ENCODE peak calls at places on chromosomes 7 and 10, in seven cellular contexts. O is HCT116, E is esophagus squamous epithelium, V is uterus, F is endothelial cell of umbilical vein, T is NB4, P is spleen. N is an unnamed sample.

GRCh38 chr10:124299726-124300125 is 119.0 kb downstream of the OAT start:
- DNase-seq in E (no peak), T (no peak), V (no peak), O (no peak), P (no peak), F (no peak), N (no peak)

GRCh38 chr7:150409300-150410030 is 30.3 kb downstream of the ZNF775 start:
- DNase-seq in P (no peak), T (no peak), O (no peak), V (no peak), E (no peak), F (no peak), N (no peak)

GRCh38 chr10:100391163-100392002 is 44.4 kb downstream of the SCD start:
- DNase-seq in P (no peak), F (no peak), V (no peak), T (no peak), E (no peak), O (no peak), N (no peak)

GRCh38 chr10:126247454-126247975 is 140.8 kb downstream of the ADAM12 start:
- DNase-seq in F (peak), P (no peak), V (peak), O (no peak), E (no peak), T (no peak), N (no peak)

GRCh38 chr10:124566981-124567835 is 105.6 kb downstream of the LHPP start:
- DNase-seq in E (no peak), V (no peak), O (no peak), T (no peak), F (no peak), P (peak), N (no peak)

GRCh38 chr10:7354330-7355047 is 56.3 kb downstream of the SFMBT2 start:
- DNase-seq in O (no peak), E (no peak), P (no peak), F (no peak), V (no peak), T (peak), N (no peak)

GRCh38 chr7:91156326-91156725 is 107.9 kb upstream of the FZD1 start:
- DNase-seq in E (no peak), V (no peak), O (no peak), F (no peak), T (no peak), P (no peak), N (no peak)

GRCh38 chr7:134690016-134690415 is 43.4 kb downstream of the BPGM start:
- DNase-seq in V (no peak), F (peak), P (no peak), T (peak), E (no peak), O (no peak), N (no peak)

GRCh38 chr7:110918949-110919548 is 171.9 kb upstream of the LRRN3 start:
- DNase-seq in T (no peak), V (no peak), F (no peak), P (no peak), E (no peak), O (no peak), N (no peak)

GRCh38 chr10:11901454-11902431 is 78.6 kb downstream of the PROSER2 start:
- DNase-seq in T (peak), P (peak), F (peak), E (no peak), O (no peak), V (no peak), N (no peak)

GRCh38 chr10:7054915-7055314 is 355.9 kb downstream of the SFMBT2 start:
- DNase-seq in T (peak), E (no peak), V (no peak), F (no peak), P (no peak), O (peak), N (no peak)

GRCh38 chr10:91745086-91745831 is 53.0 kb upstream of the TNKS2 start:
- DNase-seq in T (no peak), F (no peak), E (no peak), P (no peak), O (peak), V (no peak), N (no peak)

GRCh38 chr7:151586531-151587270 is 67.0 kb upstream of the RHEB start:
- DNase-seq in E (no peak), P (no peak), T (no peak), V (no peak), O (no peak), F (peak), N (no peak)

GRCh38 chr7:74051629-74052410 is 23.8 kb downstream of the ELN start:
- DNase-seq in P (peak), O (peak), V (no peak), T (peak), F (no peak), E (no peak), N (no peak)

GRCh38 chr7:99573257-99573656 is 14.8 kb downstream of the ZNF655 start:
- DNase-seq in F (no peak), V (no peak), E (no peak), P (no peak), O (no peak), T (no peak), N (no peak)
- TF ChIP-seq POLR2A in F (no peak), V (no peak), E (no peak), P (no peak), O (no peak), T (no peak), N (no peak)

GRCh38 chr10:71765176-71765906 is 8.0 kb downstream of the VSIR start:
- DNase-seq in O (no peak), T (peak), V (no peak), P (peak), E (no peak), F (no peak), N (no peak)

GRCh38 chr10:71769279-71769823 is 4.0 kb downstream of the VSIR start:
- DNase-seq in F (peak), T (peak), E (no peak), O (no peak), V (no peak), P (peak), N (no peak)

GRCh38 chr10:71766717-71767419 is 6.5 kb downstream of the VSIR start:
- DNase-seq in F (peak), O (peak), E (no peak), P (peak), V (peak), T (peak), N (peak)

GRCh38 chr10:71765907-71766716 is 7.2 kb downstream of the VSIR start:
- DNase-seq in P (peak), V (no peak), F (no peak), O (no peak), E (no peak), T (no peak), N (no peak)

DNA sequence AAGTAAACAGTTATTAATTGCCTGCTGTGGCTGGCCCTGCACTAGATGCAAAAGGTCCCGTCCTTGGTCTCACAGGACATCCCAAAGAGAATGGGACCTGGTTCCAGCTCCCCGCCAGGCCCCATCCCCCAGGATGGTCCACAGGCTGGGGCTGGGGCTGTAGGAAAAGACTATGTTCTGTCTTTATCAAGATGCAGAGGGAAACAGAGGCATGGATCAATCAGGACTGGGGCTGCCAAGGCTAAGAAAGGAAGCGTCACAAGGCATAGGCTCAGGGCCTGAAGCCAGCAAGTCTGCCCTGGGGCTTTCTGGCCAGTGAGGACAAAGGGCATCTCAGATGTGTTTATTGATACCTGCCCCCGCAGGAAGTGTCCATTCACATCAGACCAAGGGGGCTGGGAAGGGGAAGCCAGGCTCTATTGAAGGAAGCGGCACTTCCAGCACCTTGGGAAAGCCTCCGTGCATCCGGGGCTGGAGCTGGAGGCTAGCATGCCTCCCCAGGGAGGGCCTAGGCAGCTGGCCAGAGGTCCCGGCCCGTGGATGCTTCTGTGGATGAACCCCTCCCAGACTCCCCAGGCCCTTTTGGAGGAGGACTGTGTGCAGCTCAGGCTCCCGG is 5.8 kb downstream of the VSIR start:
- DNase-seq in V (peak), E (no peak), O (no peak), F (peak), T (no peak), P (peak), N (no peak)
- TF ChIP-seq POLR2A in V (no peak), E (no peak), O (no peak), F (no peak), T (no peak), P (no peak), N (no peak)

GRCh38 chr10:88415533-88416130 is 167.5 kb downstream of the RNLS start:
- DNase-seq in O (no peak), P (no peak), F (no peak), E (no peak), T (peak), V (no peak), N (no peak)
- TF ChIP-seq POLR2A in O (no peak), P (no peak), F (no peak), E (no peak), T (no peak), V (no peak), N (no peak)

GRCh38 chr10:106011189-106011744 is 1153.2 kb downstream of the SORCS1 start:
- DNase-seq in E (no peak), O (no peak), P (no peak), T (no peak), F (no peak), V (no peak), N (no peak)
- TF ChIP-seq POLR2A in E (no peak), O (no peak), P (no peak), T (no peak), F (no peak), V (no peak), N (no peak)

DNA sequence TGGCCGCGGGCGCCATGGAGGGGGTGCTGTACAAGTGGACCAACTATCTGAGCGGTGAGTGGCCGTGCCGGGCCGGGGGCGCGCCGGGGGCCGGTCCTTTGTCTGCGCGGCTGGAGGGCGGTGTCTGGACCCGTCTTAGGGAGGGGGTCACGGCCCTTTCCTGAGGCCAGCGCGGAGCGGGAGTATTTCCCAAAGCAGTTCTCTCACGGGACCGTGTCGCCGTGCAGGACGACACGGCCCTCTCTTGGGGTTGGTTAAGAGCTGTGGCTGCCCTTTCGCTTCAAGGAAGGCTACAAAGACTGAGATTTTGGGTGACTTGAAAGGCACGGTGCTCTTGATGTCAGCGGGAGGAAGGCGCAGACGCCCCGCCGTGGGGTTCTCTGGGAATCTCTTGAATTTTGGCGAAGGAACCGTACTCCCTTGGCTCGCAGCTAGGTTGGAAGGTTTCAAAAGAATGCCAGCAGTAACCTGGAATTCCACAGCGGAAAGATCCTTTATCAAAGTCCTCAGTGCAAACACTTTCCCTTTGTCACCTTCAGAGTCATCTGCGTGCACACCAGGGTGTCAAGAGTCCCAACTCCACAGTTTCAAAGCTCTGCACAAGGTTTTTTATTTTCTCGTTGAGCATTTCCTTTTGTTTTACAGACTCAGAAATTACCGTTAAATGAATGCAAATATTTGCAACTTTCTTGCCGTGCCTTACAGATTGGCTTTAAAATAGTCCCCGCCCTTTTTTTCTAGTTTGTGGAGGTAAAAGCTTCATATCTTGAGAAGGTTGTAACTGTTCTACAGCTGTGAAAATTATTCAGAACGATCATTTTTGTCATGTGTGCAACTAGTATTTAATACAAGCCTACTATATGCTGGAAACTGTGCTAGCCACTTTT is 780 bp downstream of the PLEKHA8 start:
- DNase-seq in F (peak), E (no peak), V (no peak), T (peak), O (peak), P (no peak), N (peak)
- TF ChIP-seq POLR2A in F (no peak), E (no peak), V (no peak), T (no peak), O (no peak), P (no peak), N (no peak)

DNA sequence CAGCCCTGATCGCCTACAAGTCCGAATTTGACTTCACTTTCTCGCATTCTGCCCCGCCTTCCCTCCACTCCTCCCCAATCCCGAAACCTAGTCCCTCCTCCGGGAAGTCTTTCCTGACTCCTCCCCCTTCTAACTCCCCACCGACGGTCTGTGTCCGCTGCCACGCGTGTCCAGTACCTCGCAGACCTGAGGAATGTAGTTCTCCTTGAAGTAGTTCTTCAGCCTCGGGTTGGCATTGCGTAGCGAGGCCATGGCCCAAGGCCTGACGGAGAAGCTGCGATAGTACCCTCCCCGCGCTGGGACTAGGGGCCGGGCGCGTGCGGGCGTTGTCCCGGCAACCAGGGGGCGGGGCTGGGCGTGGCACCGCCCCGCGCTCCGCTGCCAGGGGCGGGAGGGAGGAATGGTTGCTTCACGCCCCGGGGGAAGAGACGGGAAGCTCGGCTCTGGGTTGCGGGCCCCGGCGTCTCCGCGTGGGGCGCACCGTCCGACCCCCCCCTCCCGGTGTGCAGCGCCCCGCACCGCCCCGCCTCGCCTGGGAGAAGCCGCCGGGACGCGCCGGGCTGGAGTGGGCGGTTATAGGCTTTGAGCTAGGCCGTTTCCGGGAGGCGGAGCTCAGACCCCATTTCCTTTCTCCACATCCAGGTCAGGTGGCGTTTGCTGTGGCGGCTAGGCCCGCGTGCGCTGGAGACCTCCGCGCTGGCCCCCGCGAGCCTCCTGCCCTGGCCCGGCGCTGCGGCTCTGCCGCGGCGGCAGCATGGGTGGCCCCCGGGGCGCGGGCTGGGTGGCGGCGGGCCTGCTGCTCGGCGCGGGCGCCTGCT is at the start of the genes ARMC10 and FBXL13:
- DNase-seq in P (peak), T (peak), V (peak), O (peak), E (peak), F (peak), N (peak)
- TF ChIP-seq POLR2A in P (peak), T (peak), V (no peak), O (peak), E (peak), F (peak), N (peak)

GRCh38 chr7:94394399-94395140 is at the start of gene COL1A2:
- DNase-seq in P (peak), V (peak), T (no peak), E (peak), F (peak), O (no peak), N (peak)
- TF ChIP-seq POLR2A in P (no peak), V (peak), T (no peak), E (peak), F (no peak), O (no peak), N (peak)

GRCh38 chr7:137986252-137987010 is 15.5 kb downstream of the CREB3L2 start:
- DNase-seq in V (peak), T (no peak), F (no peak), O (no peak), P (no peak), E (no peak), N (no peak)

GRCh38 chr7:137987011-137987334 is 14.9 kb downstream of the CREB3L2 start:
- DNase-seq in E (no peak), V (no peak), T (no peak), P (no peak), O (no peak), F (peak), N (no peak)

GRCh38 chr7:137985897-137986251 is 16.0 kb downstream of the CREB3L2 start:
- DNase-seq in T (no peak), O (no peak), P (no peak), V (no peak), E (no peak), F (no peak), N (no peak)

GRCh38 chr7:137984181-137985041 is 17.5 kb downstream of the CREB3L2 start:
- DNase-seq in O (no peak), V (no peak), P (no peak), F (no peak), E (no peak), T (no peak), N (no peak)

GRCh38 chr7:137985253-137985896 is 16.5 kb downstream of the CREB3L2 start:
- DNase-seq in O (no peak), E (no peak), T (no peak), P (no peak), F (peak), V (no peak), N (no peak)
- TF ChIP-seq POLR2A in O (no peak), E (no peak), T (no peak), P (no peak), F (no peak), V (no peak), N (no peak)

DNA sequence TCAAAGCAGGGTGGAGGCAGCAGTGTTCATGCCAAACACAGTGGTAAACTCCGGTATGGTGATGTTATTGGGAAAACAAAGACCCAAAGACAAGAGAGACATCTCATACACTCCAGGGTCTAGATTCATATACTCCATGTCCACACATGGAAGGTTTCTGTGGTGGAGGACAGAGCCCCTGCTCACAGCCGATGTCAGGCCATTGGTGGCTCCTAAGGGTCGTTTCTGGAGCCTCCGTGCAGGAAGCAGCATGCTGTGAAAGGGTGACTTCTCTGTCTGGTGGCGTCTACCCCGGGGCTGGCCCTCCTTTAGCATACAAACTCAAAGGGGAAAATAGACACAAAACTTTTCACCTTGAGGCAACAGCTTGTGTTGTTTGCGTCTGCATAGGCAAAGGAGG is 601.6 kb upstream of the MGMT start:
- DNase-seq in F (no peak), E (no peak), P (no peak), O (no peak), V (no peak), T (no peak), N (no peak)
- TF ChIP-seq POLR2A in F (no peak), E (no peak), P (no peak), O (no peak), V (no peak), T (no peak), N (no peak)

GRCh38 chr10:60130130-60130579 is 223.8 kb upstream of the CCDC6 start:
- DNase-seq in O (no peak), P (no peak), F (no peak), T (peak), V (no peak), E (no peak), N (no peak)
- TF ChIP-seq POLR2A in O (no peak), P (no peak), F (no peak), T (no peak), V (no peak), E (no peak), N (no peak)

N was measured in tibial nerve.